ENCODE peak calls at places on chromosomes 16 and 17, in nine cellular contexts. One of them, this sample, is unnamed.

GRCh38 chr16:4675864-4676786 is 17.2 kb upstream of the NUDT16L1 start:
- DNase-seq in activated naive CD8-positive, alpha-beta T cell treated with anti-CD3 and anti-CD28 coated beads, Interleukin-2, amount 50 U/mL, for 24 hours: peak
- DNase-seq in mucosa of descending colon: peak
- DNase-seq in T follicular helper cell: peak
- DNase-seq in tibial artery: no peak
- DNase-seq in T-helper 2 cell: peak
- DNase-seq in Jurkat, Clone E6-1: peak
- DNase-seq in astrocyte of the spinal cord: no peak
- DNase-seq in A673: no peak
- DNase-seq in this sample: no peak

GRCh38 chr17:71511266-71511995 is 609.4 kb upstream of the SOX9 start:
- DNase-seq in activated naive CD8-positive, alpha-beta T cell treated with anti-CD3 and anti-CD28 coated beads, Interleukin-2, amount 50 U/mL, for 24 hours: no peak
- DNase-seq in mucosa of descending colon: no peak
- DNase-seq in T follicular helper cell: no peak
- DNase-seq in tibial artery: no peak
- DNase-seq in T-helper 2 cell: no peak
- DNase-seq in Jurkat, Clone E6-1: no peak
- DNase-seq in astrocyte of the spinal cord: no peak
- DNase-seq in A673: no peak
- DNase-seq in this sample: no peak

GRCh38 chr16:76338472-76338871 is 61.3 kb downstream of the CNTNAP4 start:
- DNase-seq in activated naive CD8-positive, alpha-beta T cell treated with anti-CD3 and anti-CD28 coated beads, Interleukin-2, amount 50 U/mL, for 24 hours: no peak
- DNase-seq in mucosa of descending colon: no peak
- DNase-seq in T follicular helper cell: no peak
- DNase-seq in tibial artery: no peak
- DNase-seq in T-helper 2 cell: no peak
- DNase-seq in Jurkat, Clone E6-1: no peak
- DNase-seq in astrocyte of the spinal cord: no peak
- DNase-seq in A673: no peak
- DNase-seq in this sample: no peak

GRCh38 chr17:72393553-72393952 is 272.7 kb downstream of the SOX9 start:
- DNase-seq in activated naive CD8-positive, alpha-beta T cell treated with anti-CD3 and anti-CD28 coated beads, Interleukin-2, amount 50 U/mL, for 24 hours: no peak
- DNase-seq in mucosa of descending colon: no peak
- DNase-seq in T follicular helper cell: no peak
- DNase-seq in tibial artery: no peak
- DNase-seq in T-helper 2 cell: no peak
- DNase-seq in Jurkat, Clone E6-1: no peak
- DNase-seq in astrocyte of the spinal cord: peak
- DNase-seq in A673: no peak
- DNase-seq in this sample: no peak

GRCh38 chr17:79159926-79160325 is 85.3 kb downstream of the ENGASE start:
- DNase-seq in activated naive CD8-positive, alpha-beta T cell treated with anti-CD3 and anti-CD28 coated beads, Interleukin-2, amount 50 U/mL, for 24 hours: no peak
- DNase-seq in mucosa of descending colon: no peak
- DNase-seq in T follicular helper cell: no peak
- DNase-seq in tibial artery: no peak
- DNase-seq in T-helper 2 cell: no peak
- DNase-seq in Jurkat, Clone E6-1: no peak
- DNase-seq in astrocyte of the spinal cord: no peak
- DNase-seq in A673: no peak
- DNase-seq in this sample: no peak

GRCh38 chr16:56999409-57000270 is 10.3 kb downstream of the NLRC5 start:
- DNase-seq in activated naive CD8-positive, alpha-beta T cell treated with anti-CD3 and anti-CD28 coated beads, Interleukin-2, amount 50 U/mL, for 24 hours: peak
- DNase-seq in mucosa of descending colon: no peak
- DNase-seq in T follicular helper cell: peak
- DNase-seq in tibial artery: no peak
- DNase-seq in T-helper 2 cell: peak
- DNase-seq in Jurkat, Clone E6-1: no peak
- DNase-seq in astrocyte of the spinal cord: no peak
- DNase-seq in A673: no peak
- DNase-seq in this sample: no peak

GRCh38 chr17:64622931-64623654 is 39.0 kb downstream of the SMURF2 start:
- DNase-seq in activated naive CD8-positive, alpha-beta T cell treated with anti-CD3 and anti-CD28 coated beads, Interleukin-2, amount 50 U/mL, for 24 hours: no peak
- DNase-seq in mucosa of descending colon: no peak
- DNase-seq in T follicular helper cell: no peak
- DNase-seq in tibial artery: no peak
- DNase-seq in T-helper 2 cell: no peak
- DNase-seq in Jurkat, Clone E6-1: no peak
- DNase-seq in astrocyte of the spinal cord: peak
- DNase-seq in A673: no peak
- DNase-seq in this sample: no peak

GRCh38 chr16:66695474-66695934 is 1.0 kb downstream of the CMTM4 start:
- DNase-seq in activated naive CD8-positive, alpha-beta T cell treated with anti-CD3 and anti-CD28 coated beads, Interleukin-2, amount 50 U/mL, for 24 hours: no peak
- DNase-seq in mucosa of descending colon: no peak
- DNase-seq in T follicular helper cell: no peak
- DNase-seq in tibial artery: peak
- DNase-seq in T-helper 2 cell: no peak
- DNase-seq in Jurkat, Clone E6-1: no peak
- DNase-seq in astrocyte of the spinal cord: no peak
- DNase-seq in A673: no peak
- DNase-seq in this sample: no peak

GRCh38 chr17:42428141-42428944 is 5.3 kb upstream of the CAVIN1 start:
- DNase-seq in activated naive CD8-positive, alpha-beta T cell treated with anti-CD3 and anti-CD28 coated beads, Interleukin-2, amount 50 U/mL, for 24 hours: peak
- DNase-seq in mucosa of descending colon: no peak
- DNase-seq in T follicular helper cell: no peak
- DNase-seq in tibial artery: no peak
- DNase-seq in T-helper 2 cell: no peak
- DNase-seq in Jurkat, Clone E6-1: peak
- DNase-seq in astrocyte of the spinal cord: peak
- DNase-seq in A673: peak
- DNase-seq in this sample: no peak

GRCh38 chr17:78355045-78355641 is 4.7 kb downstream of the SOCS3 start:
- DNase-seq in activated naive CD8-positive, alpha-beta T cell treated with anti-CD3 and anti-CD28 coated beads, Interleukin-2, amount 50 U/mL, for 24 hours: peak
- DNase-seq in mucosa of descending colon: no peak
- DNase-seq in T follicular helper cell: no peak
- DNase-seq in tibial artery: no peak
- DNase-seq in T-helper 2 cell: no peak
- DNase-seq in Jurkat, Clone E6-1: no peak
- DNase-seq in astrocyte of the spinal cord: peak
- DNase-seq in A673: no peak
- DNase-seq in this sample: no peak

GRCh38 chr16:81237282-81237681 is 1.2 kb upstream of the BCO1 start:
- DNase-seq in activated naive CD8-positive, alpha-beta T cell treated with anti-CD3 and anti-CD28 coated beads, Interleukin-2, amount 50 U/mL, for 24 hours: no peak
- DNase-seq in mucosa of descending colon: peak
- DNase-seq in T follicular helper cell: no peak
- DNase-seq in tibial artery: no peak
- DNase-seq in T-helper 2 cell: no peak
- DNase-seq in Jurkat, Clone E6-1: no peak
- DNase-seq in astrocyte of the spinal cord: peak
- DNase-seq in A673: no peak
- DNase-seq in this sample: no peak

GRCh38 chr17:56956992-56957391 is 3.9 kb downstream of the COIL start:
- DNase-seq in activated naive CD8-positive, alpha-beta T cell treated with anti-CD3 and anti-CD28 coated beads, Interleukin-2, amount 50 U/mL, for 24 hours: no peak
- DNase-seq in mucosa of descending colon: no peak
- DNase-seq in T follicular helper cell: no peak
- DNase-seq in tibial artery: no peak
- DNase-seq in T-helper 2 cell: no peak
- DNase-seq in Jurkat, Clone E6-1: no peak
- DNase-seq in astrocyte of the spinal cord: no peak
- DNase-seq in A673: no peak
- DNase-seq in this sample: no peak

GRCh38 chr16:12611006-12611477 is 192.6 kb downstream of the CPPED1 start:
- DNase-seq in activated naive CD8-positive, alpha-beta T cell treated with anti-CD3 and anti-CD28 coated beads, Interleukin-2, amount 50 U/mL, for 24 hours: no peak
- DNase-seq in mucosa of descending colon: no peak
- DNase-seq in T follicular helper cell: no peak
- DNase-seq in tibial artery: no peak
- DNase-seq in T-helper 2 cell: no peak
- DNase-seq in Jurkat, Clone E6-1: no peak
- DNase-seq in astrocyte of the spinal cord: no peak
- DNase-seq in A673: no peak
- DNase-seq in this sample: no peak

GRCh38 chr17:78096093-78096492 is 32.5 kb downstream of the TMC6 start:
- DNase-seq in activated naive CD8-positive, alpha-beta T cell treated with anti-CD3 and anti-CD28 coated beads, Interleukin-2, amount 50 U/mL, for 24 hours: no peak
- DNase-seq in mucosa of descending colon: no peak
- DNase-seq in T follicular helper cell: no peak
- DNase-seq in tibial artery: no peak
- DNase-seq in T-helper 2 cell: no peak
- DNase-seq in Jurkat, Clone E6-1: no peak
- DNase-seq in astrocyte of the spinal cord: no peak
- DNase-seq in A673: no peak
- DNase-seq in this sample: no peak

GRCh38 chr17:57927048-57927723 is 28.0 kb downstream of the CUEDC1 start:
- DNase-seq in activated naive CD8-positive, alpha-beta T cell treated with anti-CD3 and anti-CD28 coated beads, Interleukin-2, amount 50 U/mL, for 24 hours: no peak
- DNase-seq in mucosa of descending colon: no peak
- DNase-seq in T follicular helper cell: no peak
- DNase-seq in tibial artery: peak
- DNase-seq in T-helper 2 cell: no peak
- DNase-seq in Jurkat, Clone E6-1: no peak
- DNase-seq in astrocyte of the spinal cord: peak
- DNase-seq in A673: peak
- DNase-seq in this sample: no peak

GRCh38 chr17:77501101-77501566 is 360.4 kb downstream of the SEC14L1 start:
- DNase-seq in activated naive CD8-positive, alpha-beta T cell treated with anti-CD3 and anti-CD28 coated beads, Interleukin-2, amount 50 U/mL, for 24 hours: peak
- DNase-seq in mucosa of descending colon: no peak
- DNase-seq in T follicular helper cell: no peak
- DNase-seq in tibial artery: peak
- DNase-seq in T-helper 2 cell: no peak
- DNase-seq in Jurkat, Clone E6-1: peak
- DNase-seq in astrocyte of the spinal cord: no peak
- DNase-seq in A673: no peak
- DNase-seq in this sample: no peak

GRCh38 chr17:1034652-1035210 is 37.8 kb downstream of the TIMM22 start:
- DNase-seq in activated naive CD8-positive, alpha-beta T cell treated with anti-CD3 and anti-CD28 coated beads, Interleukin-2, amount 50 U/mL, for 24 hours: no peak
- DNase-seq in mucosa of descending colon: no peak
- DNase-seq in T follicular helper cell: no peak
- DNase-seq in tibial artery: no peak
- DNase-seq in T-helper 2 cell: no peak
- DNase-seq in Jurkat, Clone E6-1: no peak
- DNase-seq in astrocyte of the spinal cord: no peak
- DNase-seq in A673: peak
- DNase-seq in this sample: no peak

GRCh38 chr17:74852237-74853047 is 7.2 kb downstream of the GRIN2C start:
- DNase-seq in activated naive CD8-positive, alpha-beta T cell treated with anti-CD3 and anti-CD28 coated beads, Interleukin-2, amount 50 U/mL, for 24 hours: peak
- DNase-seq in mucosa of descending colon: no peak
- DNase-seq in T follicular helper cell: peak
- DNase-seq in tibial artery: no peak
- DNase-seq in T-helper 2 cell: peak
- DNase-seq in Jurkat, Clone E6-1: peak
- DNase-seq in astrocyte of the spinal cord: no peak
- DNase-seq in A673: no peak
- DNase-seq in this sample: no peak

GRCh38 chr17:77308768-77309726 is 168.3 kb downstream of the SEC14L1 start:
- DNase-seq in activated naive CD8-positive, alpha-beta T cell treated with anti-CD3 and anti-CD28 coated beads, Interleukin-2, amount 50 U/mL, for 24 hours: no peak
- DNase-seq in mucosa of descending colon: no peak
- DNase-seq in T follicular helper cell: no peak
- DNase-seq in tibial artery: no peak
- DNase-seq in T-helper 2 cell: no peak
- DNase-seq in Jurkat, Clone E6-1: no peak
- DNase-seq in astrocyte of the spinal cord: peak
- DNase-seq in A673: no peak
- DNase-seq in this sample: no peak

GRCh38 chr16:637081-638018 is 1.2 kb upstream of the METTL26 start:
- DNase-seq in activated naive CD8-positive, alpha-beta T cell treated with anti-CD3 and anti-CD28 coated beads, Interleukin-2, amount 50 U/mL, for 24 hours: peak
- DNase-seq in mucosa of descending colon: peak
- DNase-seq in T follicular helper cell: peak
- DNase-seq in tibial artery: peak
- DNase-seq in T-helper 2 cell: peak
- DNase-seq in Jurkat, Clone E6-1: peak
- DNase-seq in astrocyte of the spinal cord: peak
- DNase-seq in A673: no peak
- DNase-seq in this sample: no peak

GRCh38 chr17:34302626-34303025 is 16.6 kb upstream of the CCL8 start:
- DNase-seq in activated naive CD8-positive, alpha-beta T cell treated with anti-CD3 and anti-CD28 coated beads, Interleukin-2, amount 50 U/mL, for 24 hours: no peak
- DNase-seq in mucosa of descending colon: no peak
- DNase-seq in T follicular helper cell: no peak
- DNase-seq in tibial artery: no peak
- DNase-seq in T-helper 2 cell: no peak
- DNase-seq in Jurkat, Clone E6-1: no peak
- DNase-seq in astrocyte of the spinal cord: no peak
- DNase-seq in A673: no peak
- DNase-seq in this sample: no peak

GRCh38 chr16:30929167-30929566 is 5.8 kb downstream of the FBXL19 start:
- DNase-seq in activated naive CD8-positive, alpha-beta T cell treated with anti-CD3 and anti-CD28 coated beads, Interleukin-2, amount 50 U/mL, for 24 hours: no peak
- DNase-seq in mucosa of descending colon: no peak
- DNase-seq in T follicular helper cell: no peak
- DNase-seq in tibial artery: no peak
- DNase-seq in T-helper 2 cell: no peak
- DNase-seq in Jurkat, Clone E6-1: no peak
- DNase-seq in astrocyte of the spinal cord: no peak
- DNase-seq in A673: no peak
- DNase-seq in this sample: no peak